ENCODE peak calls at places on chromosomes 13 and 19, in eight cellular contexts. T is breast epithelium; S is GM04504; H is astrocyte of the hippocampus; W is amygdala; D is AG04450; X is stimulated activated CD4-positive, alpha-beta T cell treated with anti-CD3 and anti-CD28 coated beads, TNF-alpha, amount 100 ng/mL, for 48 hours; I is activated naive CD8-positive, alpha-beta T cell treated with anti-CD3 and anti-CD28 coated beads, Interleukin-2, amount 50 U/mL, for 24 hours. Y is an unnamed sample.

GRCh38 chr13:46504036-46504435 is 48.9 kb upstream of the LRCH1 start:
- DNase-seq in X (no peak), T (no peak), S (no peak), D (no peak), W (no peak), H (no peak), I (no peak), Y (no peak)

GRCh38 chr13:80341098-80341701 is at the start of gene SPRY2:
- DNase-seq in X (no peak), S (peak), I (peak), D (peak), H (peak), T (peak), W (peak), Y (peak)

GRCh38 chr13:77019756-77020155 is 7.2 kb downstream of the FBXL3 start:
- DNase-seq in X (no peak), S (no peak), D (no peak), T (no peak), I (no peak), H (no peak), W (no peak), Y (no peak)

GRCh38 chr13:36815069-36815468 is 4.0 kb upstream of the RFXAP start:
- DNase-seq in S (no peak), X (no peak), T (no peak), I (no peak), H (no peak), W (no peak), D (no peak), Y (no peak)

GRCh38 chr19:49801966-49802661 is 11.0 kb downstream of the FUZ start:
- DNase-seq in D (peak), I (no peak), T (peak), X (no peak), W (peak), H (peak), S (no peak), Y (peak)

GRCh38 chr19:43438291-43439162 is 23.8 kb downstream of the TEX101 start:
- DNase-seq in X (no peak), D (peak), S (peak), H (no peak), I (no peak), T (no peak), W (no peak), Y (no peak)

GRCh38 chr19:45995715-45996385 is 583 bp downstream of the CCDC61 start:
- DNase-seq in D (no peak), T (no peak), I (no peak), X (no peak), W (no peak), H (no peak), S (no peak), Y (no peak)

GRCh38 chr19:30087381-30088138 is 145.5 kb downstream of the URI1 start:
- DNase-seq in W (no peak), D (no peak), S (no peak), T (no peak), I (no peak), H (no peak), X (no peak), Y (no peak)

GRCh38 chr13:113417836-113418721 is 35.2 kb downstream of the ADPRHL1 start:
- DNase-seq in I (no peak), W (no peak), T (no peak), S (no peak), H (no peak), X (no peak), D (no peak), Y (no peak)

GRCh38 chr13:30807392-30807791 is 72.0 kb downstream of the ALOX5AP start:
- DNase-seq in T (no peak), X (no peak), S (no peak), D (no peak), I (no peak), H (no peak), W (no peak), Y (no peak)

GRCh38 chr13:60019119-60019993 is 144.4 kb downstream of the DIAPH3 start:
- DNase-seq in H (peak), D (no peak), X (no peak), W (no peak), I (no peak), T (no peak), S (no peak), Y (no peak)

GRCh38 chr13:48155850-48156249 is 60.9 kb upstream of the MED4 start:
- DNase-seq in D (no peak), T (no peak), H (peak), X (no peak), I (no peak), S (peak), W (no peak), Y (no peak)

GRCh38 chr19:58558066-58558622 is at the start of gene UBE2M:
- DNase-seq in I (no peak), S (no peak), H (no peak), D (no peak), T (no peak), W (no peak), X (peak), Y (no peak)

GRCh38 chr19:55345818-55346724 is 6.4 kb downstream of the KMT5C start:
- DNase-seq in D (no peak), S (no peak), X (no peak), H (peak), T (no peak), I (no peak), W (no peak), Y (no peak)

GRCh38 chr13:21913010-21913409 is 242.1 kb downstream of the FGF9 start:
- DNase-seq in I (peak), X (peak), D (no peak), H (no peak), T (no peak), S (no peak), W (no peak), Y (peak)

GRCh38 chr19:1521636-1522035 is 2.2 kb upstream of the PLK5 start:
- DNase-seq in I (no peak), H (peak), D (no peak), X (no peak), W (peak), S (no peak), T (no peak), Y (no peak)

GRCh38 chr19:21126078-21126477 is 15.8 kb upstream of the ZNF431 start:
- DNase-seq in X (no peak), T (no peak), I (no peak), D (no peak), W (no peak), H (no peak), S (no peak), Y (no peak)

GRCh38 chr13:112032186-112032835 is 34.6 kb upstream of the SOX1 start:
- DNase-seq in S (no peak), W (no peak), T (peak), I (no peak), H (peak), X (no peak), D (no peak), Y (no peak)

GRCh38 chr19:49954933-49955332 is 6.0 kb downstream of the SIGLEC11 start:
- DNase-seq in T (no peak), X (no peak), I (no peak), W (no peak), S (no peak), H (no peak), D (no peak), Y (peak)

GRCh38 chr19:13974073-13974472 is 21.8 kb downstream of the DCAF15 start:
- DNase-seq in T (peak), S (no peak), I (peak), W (no peak), X (no peak), H (peak), D (no peak), Y (peak)

GRCh38 chr13:27595055-27595811 is 25.1 kb downstream of the LNX2 start:
- DNase-seq in H (no peak), D (no peak), W (no peak), I (no peak), T (no peak), X (no peak), S (no peak), Y (no peak)

GRCh38 chr13:29589234-29589633 is 6.3 kb downstream of the SLC7A1 start:
- DNase-seq in D (no peak), W (no peak), T (no peak), S (no peak), H (peak), I (no peak), X (no peak), Y (no peak)

GRCh38 chr13:48750588-48751383 is 97.1 kb downstream of the CYSLTR2 start:
- DNase-seq in D (no peak), T (no peak), S (no peak), I (no peak), H (peak), X (no peak), W (no peak), Y (no peak)

GRCh38 chr19:1438933-1439358 is 750 bp downstream of the RPS15 start:
- DNase-seq in X (no peak), T (no peak), W (no peak), S (no peak), D (no peak), I (no peak), H (no peak), Y (no peak)

GRCh38 chr19:13172335-13173128 is 22.3 kb downstream of the IER2 start:
- DNase-seq in I (peak), X (peak), H (peak), W (no peak), S (peak), D (no peak), T (peak), Y (no peak)

GRCh38 chr19:19750131-19750841 is 17.4 kb upstream of the ZNF14 start:
- DNase-seq in I (no peak), W (no peak), T (no peak), S (no peak), H (no peak), X (no peak), D (no peak), Y (no peak)

GRCh38 chr19:33640773-33641172 is 19.0 kb downstream of the CHST8 start:
- DNase-seq in I (no peak), H (no peak), X (no peak), D (no peak), T (no peak), S (no peak), W (no peak), Y (no peak)

GRCh38 chr19:35996777-35997176 is 1.8 kb downstream of the SDHAF1 start:
- DNase-seq in I (no peak), T (no peak), H (no peak), S (no peak), X (no peak), W (no peak), D (no peak), Y (no peak)

GRCh38 chr13:23817833-23818232 is 71.4 kb downstream of the MIPEP start:
- DNase-seq in W (no peak), H (no peak), S (no peak), I (no peak), D (no peak), X (no peak), T (no peak), Y (no peak)

GRCh38 chr19:4660181-4660791 is 9.9 kb downstream of the MYDGF start:
- DNase-seq in I (no peak), H (no peak), S (no peak), T (no peak), W (no peak), D (no peak), X (no peak), Y (no peak)

GRCh38 chr13:25992076-25992475 is 59.7 kb downstream of the SHISA2 start:
- DNase-seq in X (no peak), W (no peak), H (no peak), S (no peak), I (no peak), T (no peak), D (no peak), Y (no peak)

GRCh38 chr19:41877916-41878905 is 1.1 kb downstream of the CD79A start:
- DNase-seq in S (no peak), D (no peak), X (no peak), I (no peak), T (no peak), H (no peak), W (no peak), Y (no peak)

GRCh38 chr13:101978546-101979315 is 423.1 kb downstream of the FGF14 start:
- DNase-seq in T (no peak), I (no peak), S (no peak), D (no peak), W (no peak), X (no peak), H (no peak), Y (no peak)